ENCODE peak calls at places on chromosome 15, in seven cellular contexts. E is Calu3, W is neural progenitor cell, F is heart right ventricle, U is esophagus squamous epithelium, S is progenitor cell of endocrine pancreas, C is GM06990. P is an unnamed sample.
A peak's percentile ranks its signal among the peaks of the same experiment; 100 is the strongest.

GRCh38 chr15:90581771-90582471 is 52.2 kb downstream of the CRTC3 start:
- DNase-seq in U (no peak), S (no peak), W (no peak), C (no peak), E (no peak), F (no peak), P (no peak)

GRCh38 chr15:90266485-90266884 is 1.0 kb downstream of the NGRN start:
- DNase-seq in W (no peak), S (no peak), U (no peak), F (no peak), E (no peak), C (no peak), P (no peak)

GRCh38 chr15:63466378-63467192 is 37.8 kb upstream of the USP3 start:
- DNase-seq in E (peak; percentile 69), C (peak; percentile 63), W (peak; percentile 80), U (no peak), F (no peak), S (no peak), P (peak; percentile 63)

GRCh38 chr15:92958105-92958504 is 58.0 kb downstream of the CHD2 start:
- DNase-seq in U (no peak), W (no peak), S (no peak), E (no peak), F (no peak), C (no peak), P (no peak)

GRCh38 chr15:66796343-66796742 is 94.3 kb downstream of the SMAD6 start:
- DNase-seq in W (no peak), F (no peak), E (no peak), C (no peak), U (no peak), S (no peak), P (no peak)

GRCh38 chr15:67290319-67290718 is 35.7 kb downstream of the IQCH start:
- DNase-seq in U (no peak), F (no peak), S (no peak), W (no peak), E (no peak), C (no peak), P (no peak)

GRCh38 chr15:63783441-63783840 is 50.3 kb downstream of the HERC1 start:
- DNase-seq in U (no peak), W (no peak), E (no peak), F (no peak), S (no peak), C (no peak), P (no peak)

GRCh38 chr15:34241376-34242350 is 16.8 kb downstream of the EMC4 start:
- DNase-seq in E (no peak), S (no peak), U (no peak), C (peak; percentile 8), W (peak; percentile 43), F (no peak), P (no peak)

GRCh38 chr15:81356252-81356651 is 17.8 kb downstream of the TMC3 start:
- DNase-seq in C (no peak), E (no peak), F (no peak), U (no peak), W (no peak), S (no peak), P (no peak)

GRCh38 chr15:71219646-71220045 is 104.4 kb downstream of the THSD4 start:
- DNase-seq in F (no peak), C (no peak), W (peak; percentile 20), S (no peak), U (no peak), E (no peak), P (no peak)

GRCh38 chr15:36323607-36324006 is 255.8 kb upstream of the CDIN1 start:
- DNase-seq in F (no peak), S (no peak), C (no peak), E (no peak), W (no peak), U (no peak), P (no peak)

GRCh38 chr15:100295939-100296338 is 45.8 kb downstream of the ADAMTS17 start:
- DNase-seq in U (no peak), S (no peak), C (no peak), F (no peak), W (no peak), E (no peak), P (no peak)

GRCh38 chr15:29685156-29686078 is 136.9 kb downstream of the TJP1 start:
- DNase-seq in W (no peak), F (no peak), U (no peak), C (no peak), E (no peak), S (no peak), P (no peak)

GRCh38 chr15:91118796-91119590 is 18.9 kb downstream of the SV2B start:
- DNase-seq in C (no peak), U (no peak), E (no peak), S (no peak), W (peak; percentile 25), F (no peak), P (no peak)

GRCh38 chr15:28085489-28086174 is 13.5 kb downstream of the OCA2 start:
- DNase-seq in C (no peak), F (no peak), S (no peak), E (no peak), W (no peak), U (no peak), P (no peak)

GRCh38 chr15:63943829-63944680 is 102.2 kb downstream of the DAPK2 start:
- DNase-seq in U (no peak), C (no peak), E (no peak), S (no peak), W (no peak), F (no peak), P (no peak)

GRCh38 chr15:60473135-60473534 is 5.8 kb downstream of the ICE2 start:
- DNase-seq in S (no peak), W (no peak), E (no peak), U (no peak), C (no peak), F (no peak), P (no peak)

GRCh38 chr15:80654299-80654698 is 40.8 kb upstream of the ABHD17C start:
- DNase-seq in C (no peak), F (no peak), W (peak; percentile 4), U (no peak), E (no peak), S (no peak), P (no peak)

GRCh38 chr15:73892446-73893226 is 19.3 kb downstream of the TBC1D21 start:
- DNase-seq in E (no peak), F (no peak), S (no peak), W (no peak), U (no peak), C (no peak), P (no peak)

GRCh38 chr15:49242820-49243219 is 72.8 kb downstream of the GALK2 start:
- DNase-seq in E (no peak), W (no peak), F (no peak), U (no peak), S (no peak), C (no peak), P (peak; percentile 82)

GRCh38 chr15:99651023-99651807 is 82.0 kb downstream of the LYSMD4 start:
- DNase-seq in F (no peak), W (no peak), E (no peak), U (no peak), C (no peak), S (no peak), P (peak; percentile 7)

GRCh38 chr15:93152264-93152884 is 63.4 kb upstream of the RGMA start:
- DNase-seq in S (no peak), W (no peak), U (no peak), C (no peak), F (no peak), E (no peak), P (no peak)

GRCh38 chr15:85380860-85381535 is 595 bp downstream of the AKAP13 start:
- DNase-seq in W (peak; percentile 90), E (peak; percentile 65), S (peak; percentile 41), C (peak; percentile 76), U (peak; percentile 17), F (peak; percentile 62), P (no peak)

GRCh38 chr15:77031376-77032050 is 36.6 kb downstream of the PSTPIP1 start:
- DNase-seq in U (no peak), F (no peak), C (peak; percentile 47), S (peak; percentile 8), W (no peak), E (peak; percentile 45), P (no peak)

DNA sequence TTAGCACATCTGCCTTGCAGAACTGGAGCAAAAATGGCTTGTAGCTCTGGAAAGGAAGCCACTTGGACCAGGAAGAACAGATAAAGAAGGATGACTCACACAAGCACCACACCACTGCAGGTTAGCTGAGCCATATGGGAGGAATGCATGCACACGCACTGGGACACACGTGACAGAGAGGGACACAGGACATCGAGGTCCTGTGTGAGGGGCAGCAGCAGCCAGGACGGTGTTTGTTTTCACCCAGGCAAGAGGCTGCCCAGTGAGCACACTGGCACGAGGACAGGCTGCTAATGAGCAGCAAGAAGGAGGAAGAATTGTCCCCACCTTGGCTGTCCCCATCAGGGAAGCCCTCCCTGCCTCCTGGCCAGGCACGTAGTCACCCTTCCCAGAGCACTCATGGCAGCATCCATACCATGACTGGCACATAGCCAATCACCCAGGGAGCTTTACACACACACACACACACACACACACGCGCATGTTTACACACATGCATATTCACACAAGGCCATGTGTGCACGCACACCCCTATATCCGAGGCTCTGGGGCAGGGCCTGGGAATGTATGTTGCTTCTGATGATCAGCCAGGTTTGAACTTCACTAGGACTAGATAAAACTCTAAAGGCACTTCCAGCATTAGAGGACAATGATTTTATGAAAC is 24.0 kb upstream of the SPTBN5 start:
- DNase-seq in U (no peak), F (peak; percentile 37), E (peak; percentile 62), C (no peak), S (no peak), W (no peak), P (peak; percentile 67)
- TF ChIP-seq CTCF in U (no peak), F (no peak), E (no peak), C (no peak), S (no peak), W (no peak), P (no peak)

GRCh38 chr15:56629133-56629532 is 104.2 kb downstream of the ZNF280D start:
- DNase-seq in W (no peak), F (no peak), E (no peak), C (no peak), S (no peak), U (no peak), P (no peak)

GRCh38 chr15:56631765-56632164 is 101.5 kb downstream of the ZNF280D start:
- DNase-seq in C (no peak), F (no peak), E (no peak), W (no peak), S (no peak), U (no peak), P (no peak)
- TF ChIP-seq CTCF in C (no peak), F (no peak), E (no peak), W (no peak), S (no peak), U (no peak), P (no peak)

DNA sequence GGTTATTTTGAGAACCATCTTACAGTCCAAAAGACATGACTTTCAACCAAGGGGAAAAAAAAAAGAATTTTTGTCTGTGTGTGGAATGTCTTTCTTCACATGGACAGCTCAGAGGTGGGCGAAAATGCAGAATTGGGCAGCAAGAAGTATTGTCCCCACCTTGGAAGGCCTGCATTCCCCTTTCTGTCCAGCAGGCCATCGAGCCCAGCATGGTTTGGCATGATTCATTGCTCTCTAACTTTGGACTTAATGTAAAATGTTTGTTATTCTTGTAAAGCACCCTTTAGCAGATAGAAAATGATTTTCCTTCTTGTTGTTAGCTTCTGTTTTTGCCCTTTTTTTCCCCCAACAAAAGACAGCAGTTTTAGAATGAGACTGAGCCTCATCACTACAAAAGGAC is 12.4 kb downstream of the MYO1E start:
- DNase-seq in S (no peak), F (no peak), E (no peak), C (no peak), W (no peak), U (no peak), P (no peak)
- TF ChIP-seq CTCF in S (peak; percentile 37), F (no peak), E (peak; percentile 49), C (peak; percentile 31), W (peak; percentile 47), U (no peak), P (peak; percentile 24)

GRCh38 chr15:32956006-32956405 is 238.2 kb downstream of the GREM1 start:
- DNase-seq in C (no peak), S (no peak), E (peak; percentile 0), F (no peak), W (peak; percentile 64), U (no peak), P (peak; percentile 57)
- TF ChIP-seq CTCF in C (peak; percentile 70), S (peak; percentile 33), E (no peak), F (peak; percentile 33), W (peak; percentile 68), U (no peak), P (peak; percentile 67)

P was measured in HFF-Myc.